ENCODE peak calls at places on chromosomes 5 and 9, in eight cellular contexts. D is AG04450; I is dorsolateral prefrontal cortex; Y is heart right ventricle; B is lung; H is CD8-positive, alpha-beta T cell; T is WERI-Rb-1; F is psoas muscle. L is an unnamed sample.

GRCh38 chr5:75055727-75056144 is 3.4 kb upstream of the GCNT4 start:
- DNase-seq in D (no peak), I (no peak), Y (no peak), B (no peak), H (no peak), T (no peak), F (no peak), L (no peak)

GRCh38 chr5:129905467-129906176 is 1.4 kb downstream of the CHSY3 start:
- DNase-seq in D (no peak), I (no peak), Y (no peak), B (no peak), H (no peak), T (peak), F (peak), L (no peak)

GRCh38 chr5:1141827-1142226 is 30.0 kb upstream of the SLC12A7 start:
- DNase-seq in D (no peak), I (no peak), Y (peak), B (no peak), H (no peak), T (no peak), F (no peak), L (no peak)

GRCh38 chr9:8309258-8309657 is 509.7 kb upstream of the DMAC1 start:
- DNase-seq in D (no peak), I (no peak), Y (no peak), B (no peak), H (no peak), T (no peak), F (no peak), L (no peak)

GRCh38 chr5:147576646-147577535 is 67.0 kb upstream of the DPYSL3 start:
- DNase-seq in D (no peak), I (peak), Y (peak), B (peak), H (no peak), T (peak), F (peak), L (no peak)

GRCh38 chr9:130208600-130209347 is 36.6 kb downstream of the NCS1 start:
- DNase-seq in D (no peak), I (no peak), Y (no peak), B (no peak), H (no peak), T (no peak), F (no peak), L (no peak)

GRCh38 chr5:154002511-154003020 is 36.1 kb downstream of the FAM114A2 start:
- DNase-seq in D (no peak), I (no peak), Y (no peak), B (no peak), H (no peak), T (no peak), F (no peak), L (no peak)

GRCh38 chr9:129413537-129414376 is 207.1 kb downstream of the C9orf50 start:
- DNase-seq in D (peak), I (peak), Y (peak), B (peak), H (peak), T (peak), F (peak), L (peak)

GRCh38 chr5:140677947-140678346 is 4.6 kb upstream of the DND1 start:
- DNase-seq in D (no peak), I (no peak), Y (no peak), B (no peak), H (no peak), T (no peak), F (no peak), L (no peak)

GRCh38 chr5:117394506-117395157 is 820.0 kb upstream of the SEMA6A start:
- DNase-seq in D (no peak), I (no peak), Y (no peak), B (no peak), H (no peak), T (no peak), F (no peak), L (no peak)

GRCh38 chr5:143879646-143880045 is 67.7 kb downstream of the HMHB1 start:
- DNase-seq in D (no peak), I (no peak), Y (no peak), B (no peak), H (no peak), T (no peak), F (no peak), L (no peak)

GRCh38 chr5:170792878-170793277 is 9.4 kb downstream of the GABRP start:
- DNase-seq in D (no peak), I (no peak), Y (no peak), B (no peak), H (no peak), T (no peak), F (no peak), L (no peak)

GRCh38 chr5:108141676-108142075 is 240.2 kb downstream of the FBXL17 start:
- DNase-seq in D (no peak), I (no peak), Y (no peak), B (no peak), H (no peak), T (no peak), F (no peak), L (no peak)

GRCh38 chr9:108093773-108094675 is 604.5 kb upstream of the KLF4 start:
- DNase-seq in D (no peak), I (no peak), Y (no peak), B (no peak), H (no peak), T (no peak), F (no peak), L (peak)

GRCh38 chr9:124110307-124110915 is 98.8 kb downstream of the LHX2 start:
- DNase-seq in D (peak), I (peak), Y (peak), B (peak), H (peak), T (no peak), F (peak), L (no peak)

GRCh38 chr5:17359451-17359965 is 138.5 kb upstream of the TAF11L2 start:
- DNase-seq in D (no peak), I (no peak), Y (no peak), B (no peak), H (no peak), T (no peak), F (no peak), L (no peak)

GRCh38 chr9:121434946-121435345 is 64.7 kb downstream of the GGTA1 start:
- DNase-seq in D (peak), I (no peak), Y (no peak), B (no peak), H (no peak), T (no peak), F (no peak), L (no peak)

GRCh38 chr5:40826778-40827478 is 8.1 kb downstream of the RPL37 start:
- DNase-seq in D (no peak), I (no peak), Y (no peak), B (no peak), H (no peak), T (no peak), F (no peak), L (no peak)
- H3K27ac ChIP-seq in D (no peak), I (no peak), Y (no peak), B (no peak), H (no peak), T (no peak), F (no peak), L (no peak)

DNA sequence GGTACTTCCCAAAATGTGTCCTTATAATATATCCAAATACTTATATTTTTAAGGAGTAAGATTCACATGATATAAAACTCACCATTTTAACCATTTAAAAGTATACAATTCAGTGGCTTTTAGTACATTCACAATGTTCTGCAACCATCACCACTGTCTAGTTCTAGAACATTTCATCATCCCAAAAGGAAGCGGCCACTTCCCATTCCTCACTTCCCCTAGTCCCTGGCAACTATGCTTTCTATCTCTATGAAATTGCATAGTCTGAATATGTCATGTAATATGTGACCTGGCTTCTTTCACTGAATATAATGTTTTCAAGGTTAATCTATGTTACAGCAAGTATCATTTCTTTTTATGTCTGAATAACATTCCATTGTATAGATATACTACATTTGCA is 615.1 kb upstream of the SGCD start:
- DNase-seq in D (no peak), I (no peak), Y (no peak), B (no peak), H (no peak), T (no peak), F (no peak), L (no peak)
- H3K27ac ChIP-seq in D (no peak), I (no peak), Y (no peak), B (no peak), H (no peak), T (no peak), F (no peak), L (no peak)

GRCh38 chr9:134550584-134550983 is 91.0 kb upstream of the COL5A1 start:
- DNase-seq in D (no peak), I (no peak), Y (no peak), B (no peak), H (no peak), T (peak), F (peak), L (no peak)

GRCh38 chr9:134552349-134552990 is 89.1 kb upstream of the COL5A1 start:
- DNase-seq in D (no peak), I (no peak), Y (no peak), B (no peak), H (no peak), T (no peak), F (peak), L (no peak)

GRCh38 chr9:134551176-134551575 is 90.4 kb upstream of the COL5A1 start:
- DNase-seq in D (no peak), I (no peak), Y (no peak), B (no peak), H (no peak), T (no peak), F (peak), L (no peak)

GRCh38 chr9:134553061-134553891 is 88.3 kb upstream of the COL5A1 start:
- DNase-seq in D (no peak), I (no peak), Y (no peak), B (no peak), H (no peak), T (no peak), F (peak), L (no peak)

GRCh38 chr9:134551657-134552348 is 89.8 kb upstream of the COL5A1 start:
- DNase-seq in D (no peak), I (no peak), Y (no peak), B (no peak), H (no peak), T (no peak), F (peak), L (no peak)
- H3K27ac ChIP-seq in D (no peak), I (no peak), Y (peak), B (no peak), H (no peak), T (peak), F (no peak), L (no peak)

GRCh38 chr5:141874262-141874964 is 3.8 kb downstream of the PCDH1 start:
- DNase-seq in D (no peak), I (peak), Y (no peak), B (no peak), H (no peak), T (no peak), F (no peak), L (no peak)

GRCh38 chr5:141877478-141878185 is 578 bp downstream of the PCDH1 start:
- DNase-seq in D (no peak), I (peak), Y (no peak), B (no peak), H (no peak), T (no peak), F (no peak), L (no peak)

GRCh38 chr5:141875022-141875740 is 3.0 kb downstream of the PCDH1 start:
- DNase-seq in D (no peak), I (peak), Y (no peak), B (no peak), H (no peak), T (no peak), F (no peak), L (no peak)

GRCh38 chr5:141876628-141877477 is 1.4 kb downstream of the PCDH1 start:
- DNase-seq in D (no peak), I (peak), Y (no peak), B (no peak), H (no peak), T (no peak), F (no peak), L (no peak)

DNA sequence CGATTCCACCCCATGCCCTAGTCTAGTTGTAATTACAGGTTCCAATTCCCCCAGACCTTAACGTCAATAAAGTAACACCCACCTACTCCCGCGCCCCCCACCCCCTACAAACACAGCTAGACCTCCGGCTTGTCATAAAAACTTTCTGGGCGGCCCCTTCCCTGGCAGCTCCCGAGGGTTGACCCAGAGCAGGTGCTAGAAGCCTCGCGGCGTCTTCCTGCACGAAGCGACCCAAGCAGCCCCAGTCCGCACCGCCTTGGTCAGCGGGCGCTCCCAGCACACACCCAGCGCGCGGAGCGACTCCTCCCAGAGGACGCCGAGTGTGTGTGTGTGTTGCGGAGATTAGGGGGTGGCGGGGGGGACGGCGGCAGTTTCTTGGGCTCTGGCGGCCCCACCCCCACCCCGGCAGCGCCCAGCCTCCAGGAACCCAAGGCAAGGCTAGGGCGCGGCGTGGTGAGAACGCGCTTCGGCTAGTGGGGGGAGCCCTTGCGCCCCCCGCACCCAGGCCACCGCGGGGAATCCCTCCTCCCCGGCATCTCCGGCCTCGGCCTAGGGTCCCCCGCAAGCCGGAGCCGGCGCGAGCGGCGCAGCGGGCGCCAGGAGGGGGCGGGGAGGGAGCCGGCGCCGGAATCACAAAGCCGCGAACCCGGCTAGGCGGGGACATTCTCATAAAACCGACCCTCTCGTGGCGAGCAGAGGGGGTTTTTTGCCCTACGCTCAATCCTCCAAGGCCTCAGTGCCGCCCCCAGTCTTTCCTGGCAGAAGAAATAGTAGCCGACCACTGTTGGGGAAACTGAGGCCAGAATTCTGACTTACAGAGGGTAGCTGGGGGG is 2.2 kb downstream of the PCDH1 start:
- DNase-seq in D (no peak), I (peak), Y (peak), B (no peak), H (no peak), T (peak), F (no peak), L (no peak)
- H3K27ac ChIP-seq in D (no peak), I (peak), Y (peak), B (peak), H (no peak), T (no peak), F (peak), L (peak)

GRCh38 chr9:77177894-77178794 is 810 bp downstream of the VPS13A start:
- DNase-seq in D (no peak), I (no peak), Y (peak), B (peak), H (peak), T (peak), F (peak), L (no peak)

GRCh38 chr9:77177143-77177893 is at the start of gene VPS13A:
- DNase-seq in D (peak), I (peak), Y (peak), B (peak), H (peak), T (peak), F (peak), L (peak)

GRCh38 chr9:77176106-77176505 is 1.2 kb upstream of the VPS13A start:
- DNase-seq in D (no peak), I (no peak), Y (no peak), B (no peak), H (no peak), T (no peak), F (no peak), L (no peak)

GRCh38 chr9:77175152-77175551 is 2.2 kb upstream of the VPS13A start:
- DNase-seq in D (no peak), I (no peak), Y (no peak), B (no peak), H (no peak), T (no peak), F (no peak), L (no peak)

DNA sequence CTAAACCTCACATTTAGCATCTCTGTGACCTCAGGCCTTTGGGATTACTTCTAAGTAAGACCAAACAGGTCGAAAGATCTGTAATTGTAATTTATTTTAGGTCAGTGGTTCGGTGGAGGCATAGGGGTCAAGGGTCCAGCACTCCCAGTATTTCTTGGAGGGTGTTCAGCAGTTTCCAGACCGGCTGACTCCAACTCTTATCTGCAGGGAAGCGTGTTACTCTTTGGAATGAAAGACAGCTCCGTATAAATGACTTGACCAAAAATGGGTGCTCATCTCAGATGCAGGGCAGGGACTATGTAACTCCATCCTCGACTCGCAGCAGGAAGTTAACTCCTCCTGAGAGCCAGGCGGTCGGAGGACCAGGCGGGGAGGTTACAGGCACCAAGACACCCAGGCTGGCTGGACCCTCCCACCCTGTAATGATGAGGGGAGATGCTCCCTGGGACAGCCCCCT is 620 bp upstream of the VPS13A start:
- DNase-seq in D (no peak), I (no peak), Y (no peak), B (no peak), H (no peak), T (no peak), F (no peak), L (no peak)
- H3K27ac ChIP-seq in D (no peak), I (peak), Y (peak), B (peak), H (peak), T (peak), F (peak), L (peak)

GRCh38 chr9:114348906-114349482 is 19.3 kb downstream of the ORM2 start:
- DNase-seq in D (peak), I (peak), Y (peak), B (peak), H (peak), T (peak), F (peak), L (peak)

GRCh38 chr9:114350636-114351396 is 21.1 kb downstream of the ORM2 start:
- DNase-seq in D (no peak), I (no peak), Y (no peak), B (no peak), H (no peak), T (no peak), F (no peak), L (no peak)

GRCh38 chr9:114351932-114352331 is 22.3 kb downstream of the ORM2 start:
- DNase-seq in D (no peak), I (no peak), Y (no peak), B (no peak), H (no peak), T (no peak), F (no peak), L (no peak)

GRCh38 chr9:114348261-114348905 is 18.7 kb downstream of the ORM2 start:
- DNase-seq in D (no peak), I (no peak), Y (no peak), B (no peak), H (no peak), T (no peak), F (no peak), L (no peak)

DNA sequence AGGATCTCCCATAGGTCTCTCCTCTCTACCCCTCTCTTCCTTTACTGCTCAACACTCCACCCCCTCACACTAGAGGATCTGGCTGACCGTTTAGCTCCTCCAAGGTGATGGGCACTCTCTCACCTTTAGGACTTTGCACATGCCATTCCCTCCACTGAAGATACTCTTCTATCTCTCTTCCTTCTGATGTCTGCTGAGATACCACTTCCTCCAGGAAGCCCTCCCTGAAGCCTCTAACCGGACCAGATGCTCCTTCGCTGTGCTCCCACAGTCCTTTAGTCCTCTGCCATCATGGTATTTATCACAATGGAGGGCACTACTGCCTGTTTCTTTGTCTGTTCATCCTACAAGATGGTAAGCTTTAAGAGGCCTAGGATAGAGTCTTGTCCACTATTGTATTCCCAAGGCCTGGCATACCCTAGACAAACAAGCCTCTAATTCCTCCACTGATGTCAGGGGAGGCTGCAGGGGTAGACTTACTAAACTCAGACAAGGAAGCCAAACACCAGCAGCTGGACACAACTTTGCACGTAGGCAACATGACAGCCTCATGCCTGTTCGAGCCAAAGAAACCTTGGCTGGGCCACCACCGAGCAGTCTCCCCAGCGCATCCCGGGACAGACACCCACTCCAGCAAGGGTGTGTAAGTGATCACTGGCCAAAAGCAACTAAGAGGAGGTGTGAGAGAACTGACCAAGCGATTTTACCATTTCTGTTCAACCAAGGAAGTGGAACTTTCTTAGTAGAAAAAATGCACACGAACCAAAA is 20.2 kb downstream of the ORM2 start:
- DNase-seq in D (no peak), I (no peak), Y (no peak), B (no peak), H (no peak), T (no peak), F (no peak), L (no peak)
- H3K27ac ChIP-seq in D (peak), I (no peak), Y (peak), B (peak), H (peak), T (peak), F (no peak), L (peak)

GRCh38 chr9:73133921-73134407 is 17.7 kb upstream of the ANXA1 start:
- DNase-seq in D (no peak), I (no peak), Y (no peak), B (no peak), H (no peak), T (no peak), F (no peak), L (peak)
- H3K27ac ChIP-seq in D (no peak), I (no peak), Y (peak), B (no peak), H (no peak), T (no peak), F (no peak), L (peak)